ENCODE peak calls at places on chromosomes 2 and 18, in eight cellular contexts. One of them, this sample, is unnamed.

GRCh38 chr2:168687314-168687713 is 115.1 kb upstream of the NOSTRIN start:
- DNase-seq in memory B cell: no peak
- DNase-seq in activated CD4-positive, CD25-positive, alpha-beta regulatory T cell: no peak
- DNase-seq in body of pancreas: no peak
- DNase-seq in astrocyte of the spinal cord: peak; percentile 37
- DNase-seq in brain pericyte: no peak
- DNase-seq in posterior cingulate gyrus: no peak
- DNase-seq in NCI-H1436: no peak
- DNase-seq in this sample: no peak

GRCh38 chr18:79863161-79863945 is 65.6 kb downstream of the KCNG2 start:
- DNase-seq in brain pericyte: no peak
- DNase-seq in body of pancreas: no peak
- DNase-seq in astrocyte of the spinal cord: no peak
- DNase-seq in NCI-H1436: no peak
- DNase-seq in posterior cingulate gyrus: peak; percentile 68
- DNase-seq in activated CD4-positive, CD25-positive, alpha-beta regulatory T cell: no peak
- DNase-seq in memory B cell: no peak
- DNase-seq in this sample: no peak

GRCh38 chr2:9802576-9802993 is 40.7 kb upstream of the TAF1B start:
- DNase-seq in NCI-H1436: no peak
- DNase-seq in astrocyte of the spinal cord: no peak
- DNase-seq in memory B cell: no peak
- DNase-seq in posterior cingulate gyrus: no peak
- DNase-seq in body of pancreas: peak; percentile 15
- DNase-seq in activated CD4-positive, CD25-positive, alpha-beta regulatory T cell: no peak
- DNase-seq in brain pericyte: no peak
- DNase-seq in this sample: no peak

GRCh38 chr2:188573453-188573852 is 281.8 kb downstream of the GULP1 start:
- DNase-seq in body of pancreas: no peak
- DNase-seq in NCI-H1436: no peak
- DNase-seq in memory B cell: no peak
- DNase-seq in brain pericyte: peak; percentile 71
- DNase-seq in activated CD4-positive, CD25-positive, alpha-beta regulatory T cell: no peak
- DNase-seq in posterior cingulate gyrus: no peak
- DNase-seq in astrocyte of the spinal cord: peak; percentile 76
- DNase-seq in this sample: no peak

GRCh38 chr18:10235553-10235952 is 218.9 kb upstream of the APCDD1 start:
- DNase-seq in activated CD4-positive, CD25-positive, alpha-beta regulatory T cell: no peak
- DNase-seq in NCI-H1436: no peak
- DNase-seq in memory B cell: no peak
- DNase-seq in brain pericyte: no peak
- DNase-seq in astrocyte of the spinal cord: no peak
- DNase-seq in body of pancreas: no peak
- DNase-seq in posterior cingulate gyrus: no peak
- DNase-seq in this sample: no peak

GRCh38 chr2:162545254-162545653 is 201.3 kb downstream of the GCA start:
- DNase-seq in astrocyte of the spinal cord: no peak
- DNase-seq in body of pancreas: no peak
- DNase-seq in activated CD4-positive, CD25-positive, alpha-beta regulatory T cell: no peak
- DNase-seq in brain pericyte: no peak
- DNase-seq in posterior cingulate gyrus: no peak
- DNase-seq in memory B cell: no peak
- DNase-seq in NCI-H1436: no peak
- DNase-seq in this sample: no peak

GRCh38 chr2:128494640-128495321 is 176.1 kb upstream of the HS6ST1 start:
- DNase-seq in posterior cingulate gyrus: no peak
- DNase-seq in activated CD4-positive, CD25-positive, alpha-beta regulatory T cell: no peak
- DNase-seq in NCI-H1436: no peak
- DNase-seq in memory B cell: no peak
- DNase-seq in brain pericyte: no peak
- DNase-seq in body of pancreas: peak; percentile 68
- DNase-seq in astrocyte of the spinal cord: no peak
- DNase-seq in this sample: no peak

GRCh38 chr18:48698707-48699106 is 159.9 kb downstream of the CTIF start:
- DNase-seq in body of pancreas: no peak
- DNase-seq in memory B cell: no peak
- DNase-seq in brain pericyte: no peak
- DNase-seq in posterior cingulate gyrus: no peak
- DNase-seq in astrocyte of the spinal cord: no peak
- DNase-seq in NCI-H1436: no peak
- DNase-seq in activated CD4-positive, CD25-positive, alpha-beta regulatory T cell: no peak
- DNase-seq in this sample: no peak

GRCh38 chr2:73969356-73969755 is 15.4 kb upstream of the TET3 start:
- DNase-seq in posterior cingulate gyrus: no peak
- DNase-seq in astrocyte of the spinal cord: no peak
- DNase-seq in activated CD4-positive, CD25-positive, alpha-beta regulatory T cell: no peak
- DNase-seq in memory B cell: no peak
- DNase-seq in brain pericyte: no peak
- DNase-seq in NCI-H1436: no peak
- DNase-seq in body of pancreas: no peak
- DNase-seq in this sample: no peak

GRCh38 chr2:39266139-39266805 is 22.5 kb upstream of the CDKL4 start:
- DNase-seq in activated CD4-positive, CD25-positive, alpha-beta regulatory T cell: no peak
- DNase-seq in memory B cell: no peak
- DNase-seq in body of pancreas: no peak
- DNase-seq in brain pericyte: no peak
- DNase-seq in astrocyte of the spinal cord: no peak
- DNase-seq in posterior cingulate gyrus: no peak
- DNase-seq in NCI-H1436: no peak
- DNase-seq in this sample: no peak

GRCh38 chr2:20521682-20522189 is 74.9 kb downstream of the RHOB start:
- DNase-seq in posterior cingulate gyrus: peak; percentile 80
- DNase-seq in activated CD4-positive, CD25-positive, alpha-beta regulatory T cell: no peak
- DNase-seq in memory B cell: no peak
- DNase-seq in body of pancreas: no peak
- DNase-seq in NCI-H1436: no peak
- DNase-seq in brain pericyte: no peak
- DNase-seq in astrocyte of the spinal cord: no peak
- DNase-seq in this sample: no peak

GRCh38 chr18:23317975-23318675 is 135.0 kb upstream of the RIOK3 start:
- DNase-seq in body of pancreas: no peak
- DNase-seq in astrocyte of the spinal cord: peak; percentile 75
- DNase-seq in activated CD4-positive, CD25-positive, alpha-beta regulatory T cell: no peak
- DNase-seq in memory B cell: no peak
- DNase-seq in posterior cingulate gyrus: no peak
- DNase-seq in NCI-H1436: no peak
- DNase-seq in brain pericyte: no peak
- DNase-seq in this sample: no peak

GRCh38 chr2:227529871-227530270 is 57.9 kb downstream of the AGFG1 start:
- DNase-seq in memory B cell: no peak
- DNase-seq in posterior cingulate gyrus: no peak
- DNase-seq in brain pericyte: no peak
- DNase-seq in NCI-H1436: no peak
- DNase-seq in body of pancreas: no peak
- DNase-seq in activated CD4-positive, CD25-positive, alpha-beta regulatory T cell: no peak
- DNase-seq in astrocyte of the spinal cord: no peak
- DNase-seq in this sample: no peak

GRCh38 chr2:30026091-30027055 is 105.0 kb upstream of the ALK start:
- DNase-seq in posterior cingulate gyrus: peak; percentile 93
- DNase-seq in NCI-H1436: peak; percentile 6
- DNase-seq in activated CD4-positive, CD25-positive, alpha-beta regulatory T cell: no peak
- DNase-seq in astrocyte of the spinal cord: peak; percentile 24
- DNase-seq in memory B cell: no peak
- DNase-seq in body of pancreas: peak; percentile 45
- DNase-seq in brain pericyte: no peak
- DNase-seq in this sample: no peak

GRCh38 chr18:76429262-76430126 is 65.5 kb downstream of the ZNF516 start:
- DNase-seq in body of pancreas: no peak
- DNase-seq in posterior cingulate gyrus: peak; percentile 62
- DNase-seq in memory B cell: no peak
- DNase-seq in activated CD4-positive, CD25-positive, alpha-beta regulatory T cell: no peak
- DNase-seq in brain pericyte: no peak
- DNase-seq in NCI-H1436: no peak
- DNase-seq in astrocyte of the spinal cord: peak; percentile 66
- DNase-seq in this sample: no peak

GRCh38 chr2:148122788-148123187 is 101.9 kb downstream of the MBD5 start:
- DNase-seq in activated CD4-positive, CD25-positive, alpha-beta regulatory T cell: no peak
- DNase-seq in NCI-H1436: no peak
- DNase-seq in posterior cingulate gyrus: no peak
- DNase-seq in body of pancreas: no peak
- DNase-seq in memory B cell: no peak
- DNase-seq in astrocyte of the spinal cord: peak; percentile 28
- DNase-seq in brain pericyte: no peak
- DNase-seq in this sample: no peak

GRCh38 chr18:3983351-3983969 is 471.6 kb downstream of the DLGAP1 start:
- DNase-seq in astrocyte of the spinal cord: peak; percentile 93
- DNase-seq in body of pancreas: no peak
- DNase-seq in activated CD4-positive, CD25-positive, alpha-beta regulatory T cell: no peak
- DNase-seq in NCI-H1436: no peak
- DNase-seq in brain pericyte: no peak
- DNase-seq in memory B cell: no peak
- DNase-seq in posterior cingulate gyrus: no peak
- DNase-seq in this sample: no peak

GRCh38 chr18:73384246-73384645 is 516.5 kb upstream of the NETO1 start:
- DNase-seq in posterior cingulate gyrus: no peak
- DNase-seq in astrocyte of the spinal cord: no peak
- DNase-seq in NCI-H1436: no peak
- DNase-seq in body of pancreas: no peak
- DNase-seq in brain pericyte: no peak
- DNase-seq in activated CD4-positive, CD25-positive, alpha-beta regulatory T cell: no peak
- DNase-seq in memory B cell: no peak
- DNase-seq in this sample: no peak

GRCh38 chr2:85278361-85278760 is 49.4 kb downstream of the TGOLN2 start:
- DNase-seq in astrocyte of the spinal cord: peak; percentile 79
- DNase-seq in body of pancreas: no peak
- DNase-seq in activated CD4-positive, CD25-positive, alpha-beta regulatory T cell: no peak
- DNase-seq in NCI-H1436: no peak
- DNase-seq in posterior cingulate gyrus: no peak
- DNase-seq in memory B cell: no peak
- DNase-seq in brain pericyte: no peak
- DNase-seq in this sample: no peak

GRCh38 chr2:231412616-231412963 is 17.1 kb downstream of the B3GNT7 start:
- DNase-seq in brain pericyte: no peak
- DNase-seq in activated CD4-positive, CD25-positive, alpha-beta regulatory T cell: no peak
- DNase-seq in astrocyte of the spinal cord: no peak
- DNase-seq in posterior cingulate gyrus: no peak
- DNase-seq in memory B cell: no peak
- DNase-seq in body of pancreas: no peak
- DNase-seq in NCI-H1436: no peak
- DNase-seq in this sample: no peak

GRCh38 chr2:236309669-236310029 is 45.4 kb upstream of the ASB18 start:
- DNase-seq in activated CD4-positive, CD25-positive, alpha-beta regulatory T cell: no peak
- DNase-seq in posterior cingulate gyrus: no peak
- DNase-seq in NCI-H1436: no peak
- DNase-seq in brain pericyte: no peak
- DNase-seq in body of pancreas: no peak
- DNase-seq in memory B cell: no peak
- DNase-seq in astrocyte of the spinal cord: no peak
- DNase-seq in this sample: no peak

GRCh38 chr2:133817680-133818566 is 249.7 kb upstream of the NCKAP5 start:
- DNase-seq in memory B cell: no peak
- DNase-seq in body of pancreas: no peak
- DNase-seq in posterior cingulate gyrus: no peak
- DNase-seq in NCI-H1436: no peak
- DNase-seq in brain pericyte: peak; percentile 33
- DNase-seq in activated CD4-positive, CD25-positive, alpha-beta regulatory T cell: no peak
- DNase-seq in astrocyte of the spinal cord: peak; percentile 96
- DNase-seq in this sample: no peak

GRCh38 chr2:238505119-238505891 is 78.6 kb downstream of the ASB1 start:
- DNase-seq in activated CD4-positive, CD25-positive, alpha-beta regulatory T cell: no peak
- DNase-seq in posterior cingulate gyrus: peak; percentile 62
- DNase-seq in memory B cell: no peak
- DNase-seq in body of pancreas: no peak
- DNase-seq in NCI-H1436: no peak
- DNase-seq in brain pericyte: no peak
- DNase-seq in astrocyte of the spinal cord: no peak
- DNase-seq in this sample: no peak

GRCh38 chr2:194443926-194444325 is 1213.1 kb upstream of the SLC39A10 start:
- DNase-seq in activated CD4-positive, CD25-positive, alpha-beta regulatory T cell: no peak
- DNase-seq in memory B cell: no peak
- DNase-seq in posterior cingulate gyrus: no peak
- DNase-seq in NCI-H1436: no peak
- DNase-seq in body of pancreas: no peak
- DNase-seq in astrocyte of the spinal cord: no peak
- DNase-seq in brain pericyte: no peak
- DNase-seq in this sample: no peak

GRCh38 chr2:62884514-62884913 is 166.1 kb upstream of the OTX1 start:
- DNase-seq in body of pancreas: no peak
- DNase-seq in memory B cell: no peak
- DNase-seq in astrocyte of the spinal cord: no peak
- DNase-seq in activated CD4-positive, CD25-positive, alpha-beta regulatory T cell: no peak
- DNase-seq in brain pericyte: no peak
- DNase-seq in posterior cingulate gyrus: no peak
- DNase-seq in NCI-H1436: no peak
- DNase-seq in this sample: no peak

GRCh38 chr18:7945882-7946281 is 378.8 kb downstream of the PTPRM start:
- DNase-seq in astrocyte of the spinal cord: peak; percentile 90
- DNase-seq in NCI-H1436: no peak
- DNase-seq in memory B cell: no peak
- DNase-seq in posterior cingulate gyrus: no peak
- DNase-seq in activated CD4-positive, CD25-positive, alpha-beta regulatory T cell: no peak
- DNase-seq in body of pancreas: no peak
- DNase-seq in brain pericyte: peak; percentile 77
- DNase-seq in this sample: no peak

GRCh38 chr2:71602115-71602495 is 148.7 kb downstream of the DYSF start:
- DNase-seq in posterior cingulate gyrus: peak; percentile 20
- DNase-seq in activated CD4-positive, CD25-positive, alpha-beta regulatory T cell: no peak
- DNase-seq in memory B cell: no peak
- DNase-seq in astrocyte of the spinal cord: no peak
- DNase-seq in NCI-H1436: no peak
- DNase-seq in body of pancreas: no peak
- DNase-seq in brain pericyte: no peak
- DNase-seq in this sample: no peak

GRCh38 chr2:26043862-26044736 is 10.2 kb downstream of the RAB10 start:
- DNase-seq in brain pericyte: no peak
- DNase-seq in activated CD4-positive, CD25-positive, alpha-beta regulatory T cell: no peak
- DNase-seq in memory B cell: no peak
- DNase-seq in body of pancreas: peak; percentile 53
- DNase-seq in NCI-H1436: no peak
- DNase-seq in posterior cingulate gyrus: no peak
- DNase-seq in astrocyte of the spinal cord: peak; percentile 14
- DNase-seq in this sample: no peak

GRCh38 chr2:78383576-78383975 is 641.9 kb upstream of the REG3G start:
- DNase-seq in astrocyte of the spinal cord: no peak
- DNase-seq in NCI-H1436: no peak
- DNase-seq in posterior cingulate gyrus: no peak
- DNase-seq in body of pancreas: no peak
- DNase-seq in activated CD4-positive, CD25-positive, alpha-beta regulatory T cell: no peak
- DNase-seq in brain pericyte: no peak
- DNase-seq in memory B cell: no peak
- DNase-seq in this sample: no peak

GRCh38 chr18:12770469-12771219 is 67.8 kb downstream of the PSMG2 start:
- DNase-seq in body of pancreas: no peak
- DNase-seq in activated CD4-positive, CD25-positive, alpha-beta regulatory T cell: no peak
- DNase-seq in posterior cingulate gyrus: no peak
- DNase-seq in NCI-H1436: no peak
- DNase-seq in astrocyte of the spinal cord: no peak
- DNase-seq in memory B cell: no peak
- DNase-seq in brain pericyte: no peak
- DNase-seq in this sample: no peak

GRCh38 chr2:127537644-127538043 is 2.2 kb downstream of the MYO7B start:
- DNase-seq in body of pancreas: no peak
- DNase-seq in memory B cell: no peak
- DNase-seq in NCI-H1436: no peak
- DNase-seq in astrocyte of the spinal cord: no peak
- DNase-seq in brain pericyte: no peak
- DNase-seq in activated CD4-positive, CD25-positive, alpha-beta regulatory T cell: no peak
- DNase-seq in posterior cingulate gyrus: no peak
- DNase-seq in this sample: no peak

GRCh38 chr18:57803119-57803969 is at the start of gene ATP8B1:
- DNase-seq in body of pancreas: peak; percentile 99
- DNase-seq in posterior cingulate gyrus: no peak
- DNase-seq in NCI-H1436: peak; percentile 23
- DNase-seq in brain pericyte: no peak
- DNase-seq in activated CD4-positive, CD25-positive, alpha-beta regulatory T cell: no peak
- DNase-seq in astrocyte of the spinal cord: peak; percentile 82
- DNase-seq in memory B cell: peak; percentile 7
- DNase-seq in this sample: peak; percentile 95

GRCh38 chr2:236932711-236933300 is 152.9 kb upstream of the COPS8 start:
- DNase-seq in astrocyte of the spinal cord: no peak
- DNase-seq in posterior cingulate gyrus: no peak
- DNase-seq in body of pancreas: no peak
- DNase-seq in brain pericyte: no peak
- DNase-seq in activated CD4-positive, CD25-positive, alpha-beta regulatory T cell: no peak
- DNase-seq in memory B cell: no peak
- DNase-seq in NCI-H1436: no peak
- DNase-seq in this sample: no peak

GRCh38 chr2:73111300-73112025 is 1.3 kb downstream of the RAB11FIP5 start:
- DNase-seq in memory B cell: no peak
- DNase-seq in NCI-H1436: no peak
- DNase-seq in astrocyte of the spinal cord: peak; percentile 58
- DNase-seq in brain pericyte: no peak
- DNase-seq in posterior cingulate gyrus: no peak
- DNase-seq in activated CD4-positive, CD25-positive, alpha-beta regulatory T cell: no peak
- DNase-seq in body of pancreas: peak; percentile 37
- DNase-seq in this sample: no peak

This sample was measured in lung.